ENCODE peak calls at places on chromosome 9, in five cellular contexts. One of them, this sample, is unnamed. For H3K36me3, the result is how much of the 10 kb centered on the place peaks cover.

GRCh38 chr9:5518937-5519319 is 8.6 kb downstream of the PDCD1LG2 start:
- DNase-seq in PC-3: no peak
- DNase-seq in left lung: no peak
- DNase-seq in CD8-positive, alpha-beta memory T cell: no peak
- DNase-seq in K562: no peak
- DNase-seq in this sample: no peak

GRCh38 chr9:75892168-75892901 is 1.9 kb downstream of the PCSK5 start:
- DNase-seq in PC-3: no peak
- DNase-seq in left lung: peak
- DNase-seq in CD8-positive, alpha-beta memory T cell: peak
- DNase-seq in K562: no peak
- DNase-seq in this sample: peak

GRCh38 chr9:92607088-92607487 is 62.8 kb downstream of the IPPK start:
- DNase-seq in PC-3: no peak
- DNase-seq in left lung: no peak
- DNase-seq in CD8-positive, alpha-beta memory T cell: no peak
- DNase-seq in K562: no peak
- DNase-seq in this sample: no peak

GRCh38 chr9:70352802-70353201 is 61.7 kb downstream of the KLF9 start:
- DNase-seq in PC-3: no peak
- DNase-seq in left lung: no peak
- DNase-seq in CD8-positive, alpha-beta memory T cell: peak
- DNase-seq in K562: peak
- DNase-seq in this sample: no peak

GRCh38 chr9:71549023-71549422 is 219.3 kb downstream of the CEMIP2 start:
- DNase-seq in PC-3: no peak
- DNase-seq in left lung: no peak
- DNase-seq in CD8-positive, alpha-beta memory T cell: no peak
- DNase-seq in K562: no peak
- DNase-seq in this sample: no peak

GRCh38 chr9:91825422-91825821 is 124.6 kb downstream of the ROR2 start:
- DNase-seq in PC-3: peak
- DNase-seq in left lung: no peak
- DNase-seq in CD8-positive, alpha-beta memory T cell: no peak
- DNase-seq in K562: no peak
- DNase-seq in this sample: no peak

GRCh38 chr9:8734760-8735159 is 935.2 kb upstream of the DMAC1 start:
- DNase-seq in PC-3: no peak
- DNase-seq in left lung: no peak
- DNase-seq in CD8-positive, alpha-beta memory T cell: no peak
- DNase-seq in K562: no peak
- DNase-seq in this sample: no peak

GRCh38 chr9:87346061-87346665 is 151.5 kb upstream of the DAPK1 start:
- DNase-seq in PC-3: no peak
- DNase-seq in left lung: no peak
- DNase-seq in CD8-positive, alpha-beta memory T cell: no peak
- DNase-seq in K562: no peak
- DNase-seq in this sample: no peak

GRCh38 chr9:70490478-70490877 is 76.0 kb upstream of the KLF9 start:
- DNase-seq in PC-3: no peak
- DNase-seq in left lung: no peak
- DNase-seq in CD8-positive, alpha-beta memory T cell: no peak
- DNase-seq in K562: no peak
- DNase-seq in this sample: no peak

GRCh38 chr9:37283730-37284235 is 138.7 kb upstream of the GRHPR start:
- DNase-seq in PC-3: peak
- DNase-seq in left lung: no peak
- DNase-seq in CD8-positive, alpha-beta memory T cell: no peak
- DNase-seq in K562: no peak
- DNase-seq in this sample: no peak

GRCh38 chr9:76426807-76427419 is 32.1 kb upstream of the GCNT1 start:
- DNase-seq in PC-3: no peak
- DNase-seq in left lung: no peak
- DNase-seq in CD8-positive, alpha-beta memory T cell: no peak
- DNase-seq in K562: no peak
- DNase-seq in this sample: no peak

GRCh38 chr9:137423810-137424291 is 658 bp downstream of the NOXA1 start:
- DNase-seq in PC-3: peak
- DNase-seq in left lung: peak
- DNase-seq in CD8-positive, alpha-beta memory T cell: no peak
- DNase-seq in K562: peak
- DNase-seq in this sample: no peak

GRCh38 chr9:137969008-137969407 is 91.4 kb downstream of the CACNA1B start:
- DNase-seq in PC-3: no peak
- DNase-seq in left lung: no peak
- DNase-seq in CD8-positive, alpha-beta memory T cell: no peak
- DNase-seq in K562: no peak
- DNase-seq in this sample: no peak

GRCh38 chr9:90287567-90288274 is 354.9 kb downstream of the DIRAS2 start:
- DNase-seq in PC-3: no peak
- DNase-seq in left lung: no peak
- DNase-seq in CD8-positive, alpha-beta memory T cell: no peak
- DNase-seq in K562: no peak
- DNase-seq in this sample: no peak

GRCh38 chr9:68417762-68418161 is 61.4 kb downstream of the PGM5 start:
- DNase-seq in PC-3: no peak
- DNase-seq in left lung: no peak
- DNase-seq in CD8-positive, alpha-beta memory T cell: no peak
- DNase-seq in K562: no peak
- DNase-seq in this sample: no peak

GRCh38 chr9:68418259-68418845 is 61.9 kb downstream of the PGM5 start:
- DNase-seq in PC-3: no peak
- DNase-seq in left lung: peak
- DNase-seq in CD8-positive, alpha-beta memory T cell: no peak
- DNase-seq in K562: no peak
- DNase-seq in this sample: no peak

GRCh38 chr9:68416891-68417570 is 60.6 kb downstream of the PGM5 start:
- DNase-seq in PC-3: peak
- DNase-seq in left lung: no peak
- DNase-seq in CD8-positive, alpha-beta memory T cell: no peak
- DNase-seq in K562: peak
- DNase-seq in this sample: peak
- H3K27ac ChIP-seq in PC-3: no peak
- H3K27ac ChIP-seq in left lung: no peak
- H3K27ac ChIP-seq in CD8-positive, alpha-beta memory T cell: no peak
- H3K27ac ChIP-seq in K562: no peak
- H3K27ac ChIP-seq in this sample: no peak

GRCh38 chr9:120764476-120764875 is 28.7 kb downstream of the FBXW2 start:
- DNase-seq in PC-3: no peak
- DNase-seq in left lung: no peak
- DNase-seq in CD8-positive, alpha-beta memory T cell: no peak
- DNase-seq in K562: no peak
- DNase-seq in this sample: no peak
- H3K36me3 ChIP-seq in PC-3: under half
- H3K36me3 ChIP-seq in left lung: under half
- H3K36me3 ChIP-seq in CD8-positive, alpha-beta memory T cell: under half
- H3K36me3 ChIP-seq in K562: half or more
- H3K36me3 ChIP-seq in this sample: half or more

GRCh38 chr9:114061292-114061691 is 16.8 kb downstream of the AMBP start:
- DNase-seq in PC-3: no peak
- DNase-seq in left lung: no peak
- DNase-seq in CD8-positive, alpha-beta memory T cell: no peak
- DNase-seq in K562: no peak
- DNase-seq in this sample: no peak
- H3K27ac ChIP-seq in PC-3: no peak
- H3K27ac ChIP-seq in left lung: no peak
- H3K27ac ChIP-seq in CD8-positive, alpha-beta memory T cell: no peak
- H3K27ac ChIP-seq in K562: no peak
- H3K27ac ChIP-seq in this sample: no peak

GRCh38 chr9:129853614-129854013 is 18.4 kb downstream of the USP20 start:
- DNase-seq in PC-3: no peak
- DNase-seq in left lung: no peak
- DNase-seq in CD8-positive, alpha-beta memory T cell: no peak
- DNase-seq in K562: no peak
- DNase-seq in this sample: peak
- H3K36me3 ChIP-seq in PC-3: under half
- H3K36me3 ChIP-seq in left lung: under half
- H3K36me3 ChIP-seq in CD8-positive, alpha-beta memory T cell: half or more
- H3K36me3 ChIP-seq in K562: half or more
- H3K36me3 ChIP-seq in this sample: half or more

GRCh38 chr9:130305381-130305780 is 39.8 kb downstream of the HMCN2 start:
- DNase-seq in PC-3: no peak
- DNase-seq in left lung: no peak
- DNase-seq in CD8-positive, alpha-beta memory T cell: no peak
- DNase-seq in K562: no peak
- DNase-seq in this sample: no peak
- H3K27ac ChIP-seq in PC-3: no peak
- H3K27ac ChIP-seq in left lung: no peak
- H3K27ac ChIP-seq in CD8-positive, alpha-beta memory T cell: no peak
- H3K27ac ChIP-seq in K562: no peak
- H3K27ac ChIP-seq in this sample: no peak

GRCh38 chr9:125966456-125966855 is 219.3 kb downstream of the PBX3 start:
- DNase-seq in PC-3: no peak
- DNase-seq in left lung: no peak
- DNase-seq in CD8-positive, alpha-beta memory T cell: no peak
- DNase-seq in K562: no peak
- DNase-seq in this sample: no peak

GRCh38 chr9:125968975-125969374 is 221.8 kb downstream of the PBX3 start:
- DNase-seq in PC-3: no peak
- DNase-seq in left lung: no peak
- DNase-seq in CD8-positive, alpha-beta memory T cell: no peak
- DNase-seq in K562: no peak
- DNase-seq in this sample: no peak

GRCh38 chr9:125969462-125969861 is 222.3 kb downstream of the PBX3 start:
- DNase-seq in PC-3: no peak
- DNase-seq in left lung: no peak
- DNase-seq in CD8-positive, alpha-beta memory T cell: no peak
- DNase-seq in K562: no peak
- DNase-seq in this sample: no peak

GRCh38 chr9:125965421-125965820 is 218.2 kb downstream of the PBX3 start:
- DNase-seq in PC-3: no peak
- DNase-seq in left lung: no peak
- DNase-seq in CD8-positive, alpha-beta memory T cell: no peak
- DNase-seq in K562: no peak
- DNase-seq in this sample: no peak

DNA sequence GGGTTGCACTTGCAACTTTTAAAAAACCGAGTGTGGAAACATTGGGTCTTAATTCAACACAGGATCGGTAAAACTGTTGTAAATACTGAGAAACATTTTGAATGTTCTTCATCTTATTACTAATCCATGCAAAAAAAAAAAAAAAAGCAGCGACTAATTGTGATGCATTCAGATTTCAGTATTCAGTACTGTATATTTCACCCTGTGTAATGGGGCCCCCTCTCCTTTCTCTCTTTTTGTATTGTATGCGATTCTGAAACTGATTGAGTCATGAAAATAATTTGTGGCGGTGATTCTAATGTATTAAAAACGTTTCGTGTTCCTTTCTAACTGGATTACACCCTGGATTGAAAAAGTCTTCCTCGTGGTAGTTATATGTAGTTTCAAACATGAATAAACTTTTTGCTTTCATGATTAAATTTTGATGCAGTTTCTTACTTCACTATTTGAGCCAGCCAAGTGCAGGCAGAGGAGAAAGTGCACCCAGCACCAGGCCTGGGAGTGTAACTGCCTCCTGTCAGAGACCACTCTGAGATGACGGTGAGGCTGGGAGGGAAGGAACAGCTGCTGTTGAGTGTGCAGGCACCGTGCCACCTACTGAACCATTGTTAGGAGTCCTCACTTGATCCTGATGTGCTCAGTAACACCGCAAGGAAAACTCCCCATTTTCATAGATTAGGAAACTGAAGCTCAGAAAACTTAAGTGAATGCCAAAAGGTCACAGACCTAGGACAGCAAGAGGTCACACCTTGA is 220.0 kb downstream of the PBX3 start:
- DNase-seq in PC-3: no peak
- DNase-seq in left lung: no peak
- DNase-seq in CD8-positive, alpha-beta memory T cell: no peak
- DNase-seq in K562: no peak
- DNase-seq in this sample: no peak
- H3K36me3 ChIP-seq in PC-3: under half
- H3K36me3 ChIP-seq in left lung: under half
- H3K36me3 ChIP-seq in CD8-positive, alpha-beta memory T cell: under half
- H3K36me3 ChIP-seq in K562: under half
- H3K36me3 ChIP-seq in this sample: under half

DNA sequence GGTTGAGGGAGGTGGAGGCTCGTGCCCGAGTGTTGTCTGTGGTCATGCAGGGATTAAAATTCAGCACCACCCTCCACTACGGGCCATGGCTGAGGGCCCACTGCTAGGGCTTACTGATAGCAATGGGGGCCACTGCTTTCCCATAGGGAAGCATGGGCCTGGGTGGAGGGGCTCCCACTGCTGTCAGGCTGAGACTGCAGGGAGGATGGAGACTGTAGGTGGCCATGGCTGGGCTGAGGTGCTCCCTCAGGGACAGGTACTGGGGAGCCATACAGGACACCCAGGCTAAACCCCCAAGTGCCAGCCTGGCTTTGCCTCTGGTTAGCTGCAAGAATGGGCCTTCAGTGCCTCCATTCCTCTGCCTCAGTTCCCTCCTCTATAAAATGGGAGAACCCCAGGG is 26.1 kb downstream of the FAM163B start:
- DNase-seq in PC-3: no peak
- DNase-seq in left lung: peak
- DNase-seq in CD8-positive, alpha-beta memory T cell: no peak
- DNase-seq in K562: no peak
- DNase-seq in this sample: no peak
- H3K27ac ChIP-seq in PC-3: no peak
- H3K27ac ChIP-seq in left lung: no peak
- H3K27ac ChIP-seq in CD8-positive, alpha-beta memory T cell: no peak
- H3K27ac ChIP-seq in K562: no peak
- H3K27ac ChIP-seq in this sample: no peak

GRCh38 chr9:131469369-131469768 is 33.3 kb upstream of the POMT1 start:
- DNase-seq in PC-3: peak
- DNase-seq in left lung: no peak
- DNase-seq in CD8-positive, alpha-beta memory T cell: no peak
- DNase-seq in K562: no peak
- DNase-seq in this sample: no peak

GRCh38 chr9:131469951-131470350 is 32.8 kb upstream of the POMT1 start:
- DNase-seq in PC-3: no peak
- DNase-seq in left lung: no peak
- DNase-seq in CD8-positive, alpha-beta memory T cell: no peak
- DNase-seq in K562: no peak
- DNase-seq in this sample: no peak

GRCh38 chr9:131467214-131467935 is 35.3 kb upstream of the POMT1 start:
- DNase-seq in PC-3: no peak
- DNase-seq in left lung: no peak
- DNase-seq in CD8-positive, alpha-beta memory T cell: no peak
- DNase-seq in K562: no peak
- DNase-seq in this sample: no peak

GRCh38 chr9:131470581-131470991 is 32.1 kb upstream of the POMT1 start:
- DNase-seq in PC-3: no peak
- DNase-seq in left lung: no peak
- DNase-seq in CD8-positive, alpha-beta memory T cell: no peak
- DNase-seq in K562: no peak
- DNase-seq in this sample: no peak

DNA sequence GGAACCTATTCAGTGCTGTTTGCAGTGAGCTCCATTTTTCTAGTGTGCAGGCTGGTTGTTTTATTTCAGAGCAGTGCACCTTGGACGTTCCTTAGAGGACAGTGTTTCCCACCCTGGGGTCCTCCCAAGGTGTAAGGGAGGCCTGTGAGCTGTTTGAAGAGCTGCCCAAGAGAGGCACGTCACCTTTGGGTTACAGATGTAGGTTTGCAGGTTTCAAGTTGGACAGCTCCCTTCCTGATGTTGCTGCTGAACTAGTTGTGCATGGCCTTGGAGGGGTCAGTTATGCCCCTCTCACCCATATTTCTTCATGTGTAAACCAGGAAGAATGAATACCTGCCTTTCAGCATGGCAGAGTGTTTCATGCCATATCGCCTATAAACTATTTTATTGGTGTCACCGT is 34.7 kb upstream of the POMT1 start:
- DNase-seq in PC-3: no peak
- DNase-seq in left lung: no peak
- DNase-seq in CD8-positive, alpha-beta memory T cell: no peak
- DNase-seq in K562: no peak
- DNase-seq in this sample: no peak
- H3K36me3 ChIP-seq in PC-3: under half
- H3K36me3 ChIP-seq in left lung: under half
- H3K36me3 ChIP-seq in CD8-positive, alpha-beta memory T cell: half or more
- H3K36me3 ChIP-seq in K562: half or more
- H3K36me3 ChIP-seq in this sample: half or more